ENCODE peak calls at places on chromosome 19, in eight cellular contexts. One of them, this sample, is unnamed.

GRCh38 chr19:41351339-41352245 is 2.1 kb downstream of the TGFB1 start:
- DNase-seq in ascending aorta: peak; percentile 84
- DNase-seq in skeletal muscle cell: no peak
- DNase-seq in IMR-90: peak; percentile 42
- DNase-seq in uterus: peak; percentile 66
- DNase-seq in brain microvascular endothelial cell: peak; percentile 28
- DNase-seq in foreskin fibroblast: peak; percentile 78
- DNase-seq in esophagus squamous epithelium: peak; percentile 39
- DNase-seq in this sample: no peak

GRCh38 chr19:610071-610800 is 20.6 kb downstream of the HCN2 start:
- DNase-seq in ascending aorta: no peak
- DNase-seq in skeletal muscle cell: no peak
- DNase-seq in IMR-90: no peak
- DNase-seq in uterus: no peak
- DNase-seq in brain microvascular endothelial cell: no peak
- DNase-seq in foreskin fibroblast: no peak
- DNase-seq in esophagus squamous epithelium: no peak
- DNase-seq in this sample: no peak

GRCh38 chr19:6732803-6733337 is 4.5 kb downstream of the GPR108 start:
- DNase-seq in ascending aorta: no peak
- DNase-seq in skeletal muscle cell: no peak
- DNase-seq in IMR-90: no peak
- DNase-seq in uterus: no peak
- DNase-seq in brain microvascular endothelial cell: no peak
- DNase-seq in foreskin fibroblast: no peak
- DNase-seq in esophagus squamous epithelium: no peak
- DNase-seq in this sample: no peak

GRCh38 chr19:40763963-40764362 is 11.4 kb upstream of the MIA start:
- DNase-seq in ascending aorta: no peak
- DNase-seq in skeletal muscle cell: no peak
- DNase-seq in IMR-90: no peak
- DNase-seq in uterus: no peak
- DNase-seq in brain microvascular endothelial cell: no peak
- DNase-seq in foreskin fibroblast: no peak
- DNase-seq in esophagus squamous epithelium: no peak
- DNase-seq in this sample: no peak

GRCh38 chr19:53538378-53539109 is 599 bp downstream of the ZNF331 start:
- DNase-seq in ascending aorta: no peak
- DNase-seq in skeletal muscle cell: no peak
- DNase-seq in IMR-90: no peak
- DNase-seq in uterus: no peak
- DNase-seq in brain microvascular endothelial cell: no peak
- DNase-seq in foreskin fibroblast: peak; percentile 20
- DNase-seq in esophagus squamous epithelium: no peak
- DNase-seq in this sample: no peak

GRCh38 chr19:5298502-5298901 is 42.1 kb downstream of the PTPRS start:
- DNase-seq in ascending aorta: no peak
- DNase-seq in skeletal muscle cell: no peak
- DNase-seq in IMR-90: no peak
- DNase-seq in uterus: no peak
- DNase-seq in brain microvascular endothelial cell: no peak
- DNase-seq in foreskin fibroblast: no peak
- DNase-seq in esophagus squamous epithelium: no peak
- DNase-seq in this sample: no peak

GRCh38 chr19:5536337-5536894 is 31.3 kb downstream of the TINCR start:
- DNase-seq in ascending aorta: no peak
- DNase-seq in skeletal muscle cell: no peak
- DNase-seq in IMR-90: peak; percentile 33
- DNase-seq in uterus: peak; percentile 20
- DNase-seq in brain microvascular endothelial cell: peak; percentile 25
- DNase-seq in foreskin fibroblast: peak; percentile 50
- DNase-seq in esophagus squamous epithelium: no peak
- DNase-seq in this sample: no peak

GRCh38 chr19:16851031-16851712 is 22.0 kb downstream of the SIN3B start:
- DNase-seq in ascending aorta: no peak
- DNase-seq in skeletal muscle cell: no peak
- DNase-seq in IMR-90: peak; percentile 77
- DNase-seq in uterus: no peak
- DNase-seq in brain microvascular endothelial cell: peak; percentile 49
- DNase-seq in foreskin fibroblast: peak; percentile 49
- DNase-seq in esophagus squamous epithelium: no peak
- DNase-seq in this sample: peak; percentile 18

GRCh38 chr19:33409906-33410685 is 36.6 kb downstream of the CEBPG start:
- DNase-seq in ascending aorta: no peak
- DNase-seq in skeletal muscle cell: no peak
- DNase-seq in IMR-90: no peak
- DNase-seq in uterus: no peak
- DNase-seq in brain microvascular endothelial cell: no peak
- DNase-seq in foreskin fibroblast: no peak
- DNase-seq in esophagus squamous epithelium: no peak
- DNase-seq in this sample: no peak

GRCh38 chr19:33214621-33215020 is 11.0 kb downstream of the SLC7A10 start:
- DNase-seq in ascending aorta: no peak
- DNase-seq in skeletal muscle cell: no peak
- DNase-seq in IMR-90: peak; percentile 35
- DNase-seq in uterus: no peak
- DNase-seq in brain microvascular endothelial cell: peak; percentile 24
- DNase-seq in foreskin fibroblast: peak; percentile 43
- DNase-seq in esophagus squamous epithelium: no peak
- DNase-seq in this sample: no peak

GRCh38 chr19:3784607-3785463 is 1.3 kb downstream of the MATK start:
- DNase-seq in ascending aorta: no peak
- DNase-seq in skeletal muscle cell: no peak
- DNase-seq in IMR-90: no peak
- DNase-seq in uterus: no peak
- DNase-seq in brain microvascular endothelial cell: no peak
- DNase-seq in foreskin fibroblast: peak; percentile 26
- DNase-seq in esophagus squamous epithelium: no peak
- DNase-seq in this sample: no peak
- H3K4me3 ChIP-seq in ascending aorta: no peak overlapping the region
- H3K4me3 ChIP-seq in skeletal muscle cell: no peak overlapping the region
- H3K4me3 ChIP-seq in IMR-90: no peak overlapping the region
- H3K4me3 ChIP-seq in uterus: no peak overlapping the region
- H3K4me3 ChIP-seq in brain microvascular endothelial cell: no peak overlapping the region
- H3K4me3 ChIP-seq in foreskin fibroblast: no peak overlapping the region
- H3K4me3 ChIP-seq in esophagus squamous epithelium: peak overlapping the region; percentile 54
- H3K4me3 ChIP-seq in this sample: no peak overlapping the region

DNA sequence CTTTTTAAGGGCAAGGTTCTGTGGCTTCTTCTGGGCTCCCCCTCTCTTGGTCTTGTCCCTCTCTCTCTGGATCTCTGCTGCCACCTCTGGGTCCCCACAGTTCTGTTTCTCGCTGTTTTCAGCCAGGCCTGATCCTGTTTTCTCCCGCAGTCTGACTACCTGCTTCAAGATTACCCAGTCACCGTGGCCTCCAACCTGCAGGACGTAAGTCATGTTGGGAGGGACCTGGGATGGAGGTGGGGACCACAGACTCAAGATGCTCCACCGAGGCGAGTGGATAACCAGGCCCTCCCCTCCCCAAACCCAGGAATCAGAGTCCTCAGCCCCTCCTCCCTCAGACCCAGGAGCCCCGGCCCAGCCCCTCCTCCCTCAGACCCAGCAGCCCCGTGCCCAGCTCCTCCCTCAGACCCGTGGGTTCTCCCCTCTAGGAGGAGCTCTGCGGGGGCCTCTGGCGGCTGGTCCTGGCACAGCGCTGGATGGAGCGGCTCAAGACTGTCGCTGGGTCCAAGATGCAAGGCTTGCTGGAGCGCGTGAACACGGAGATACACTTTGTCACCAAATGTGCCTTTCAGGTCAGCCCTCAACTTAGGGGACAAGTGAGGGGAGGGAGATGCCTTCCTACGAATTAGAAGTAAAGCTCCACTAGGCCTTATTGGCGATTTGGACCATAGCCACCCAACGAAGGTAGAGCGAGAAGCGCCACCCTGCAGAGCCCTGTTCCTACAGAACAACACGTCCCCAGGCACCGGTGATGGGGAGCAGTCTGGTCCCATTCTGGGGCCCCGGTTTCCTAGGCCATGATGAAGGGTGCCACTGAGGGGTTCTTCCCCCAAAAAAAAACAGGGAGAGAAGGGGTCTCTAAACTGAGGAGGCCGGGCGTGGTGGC is 2.2 kb downstream of the FLT3LG start:
- DNase-seq in ascending aorta: no peak
- DNase-seq in skeletal muscle cell: no peak
- DNase-seq in IMR-90: no peak
- DNase-seq in uterus: no peak
- DNase-seq in brain microvascular endothelial cell: no peak
- DNase-seq in foreskin fibroblast: peak; percentile 57
- DNase-seq in esophagus squamous epithelium: no peak
- DNase-seq in this sample: no peak
- H3K4me3 ChIP-seq in ascending aorta: no peak overlapping the region
- H3K4me3 ChIP-seq in skeletal muscle cell: no peak overlapping the region
- H3K4me3 ChIP-seq in IMR-90: no peak overlapping the region
- H3K4me3 ChIP-seq in uterus: no peak overlapping the region
- H3K4me3 ChIP-seq in brain microvascular endothelial cell: no peak overlapping the region
- H3K4me3 ChIP-seq in foreskin fibroblast: no peak overlapping the region
- H3K4me3 ChIP-seq in esophagus squamous epithelium: peak overlapping the region; percentile 23
- H3K4me3 ChIP-seq in this sample: no peak overlapping the region

GRCh38 chr19:38082256-38083118 is 141.5 kb downstream of the DPF1 start:
- DNase-seq in ascending aorta: no peak
- DNase-seq in skeletal muscle cell: no peak
- DNase-seq in IMR-90: no peak
- DNase-seq in uterus: no peak
- DNase-seq in brain microvascular endothelial cell: no peak
- DNase-seq in foreskin fibroblast: no peak
- DNase-seq in esophagus squamous epithelium: no peak
- DNase-seq in this sample: no peak
- H3K4me3 ChIP-seq in ascending aorta: no peak overlapping the region
- H3K4me3 ChIP-seq in skeletal muscle cell: no peak overlapping the region
- H3K4me3 ChIP-seq in IMR-90: no peak overlapping the region
- H3K4me3 ChIP-seq in uterus: no peak overlapping the region
- H3K4me3 ChIP-seq in brain microvascular endothelial cell: no peak overlapping the region
- H3K4me3 ChIP-seq in foreskin fibroblast: no peak overlapping the region
- H3K4me3 ChIP-seq in esophagus squamous epithelium: no peak overlapping the region
- H3K4me3 ChIP-seq in this sample: no peak overlapping the region

DNA sequence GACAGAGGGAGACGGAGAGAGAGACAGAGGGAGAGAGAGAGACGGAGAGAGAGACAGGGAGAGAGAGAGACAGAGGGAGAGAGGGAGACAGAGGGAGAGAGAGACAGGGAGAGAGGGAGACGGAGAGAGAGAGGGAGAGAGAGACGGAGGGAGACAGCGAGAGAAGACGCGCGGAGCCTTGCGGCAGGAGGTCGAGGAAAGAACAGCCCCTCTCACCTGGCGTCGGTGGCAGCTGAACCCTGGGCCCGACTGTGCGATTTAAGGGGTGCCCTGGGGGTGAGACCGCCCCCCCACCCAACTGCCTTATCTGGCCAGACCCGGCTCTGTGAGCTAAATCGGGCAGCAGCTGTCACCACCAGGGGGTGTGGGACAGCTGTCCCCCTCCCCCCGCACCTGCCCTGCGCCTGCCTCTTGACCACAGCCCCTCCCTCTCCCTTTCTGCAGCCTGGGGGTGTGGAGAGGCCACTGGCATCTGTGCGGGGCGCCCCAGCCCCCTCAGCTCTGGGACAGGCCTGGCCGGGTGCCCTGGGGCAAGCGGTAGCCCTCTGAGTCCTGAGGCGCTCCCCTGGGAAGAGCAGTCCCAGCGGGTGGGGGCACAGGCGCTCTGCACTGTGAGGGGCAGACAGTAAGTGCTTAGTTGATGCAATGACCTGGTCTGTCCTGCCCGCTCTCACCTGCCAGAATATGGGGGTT is 10.8 kb downstream of the JOSD2 start:
- DNase-seq in ascending aorta: no peak
- DNase-seq in skeletal muscle cell: peak; percentile 38
- DNase-seq in IMR-90: no peak
- DNase-seq in uterus: peak; percentile 9
- DNase-seq in brain microvascular endothelial cell: no peak
- DNase-seq in foreskin fibroblast: no peak
- DNase-seq in esophagus squamous epithelium: no peak
- DNase-seq in this sample: no peak
- H3K4me3 ChIP-seq in ascending aorta: no peak overlapping the region
- H3K4me3 ChIP-seq in skeletal muscle cell: peak overlapping the region; percentile 36
- H3K4me3 ChIP-seq in IMR-90: no peak overlapping the region
- H3K4me3 ChIP-seq in uterus: no peak overlapping the region
- H3K4me3 ChIP-seq in brain microvascular endothelial cell: no peak overlapping the region
- H3K4me3 ChIP-seq in foreskin fibroblast: no peak overlapping the region
- H3K4me3 ChIP-seq in esophagus squamous epithelium: no peak overlapping the region
- H3K4me3 ChIP-seq in this sample: no peak overlapping the region

GRCh38 chr19:29188704-29189375 is 24.1 kb downstream of the UQCRFS1 start:
- DNase-seq in ascending aorta: no peak
- DNase-seq in skeletal muscle cell: no peak
- DNase-seq in IMR-90: peak; percentile 25
- DNase-seq in uterus: no peak
- DNase-seq in brain microvascular endothelial cell: no peak
- DNase-seq in foreskin fibroblast: peak; percentile 51
- DNase-seq in esophagus squamous epithelium: no peak
- DNase-seq in this sample: no peak

GRCh38 chr19:29191005-29191404 is 21.9 kb downstream of the UQCRFS1 start:
- DNase-seq in ascending aorta: no peak
- DNase-seq in skeletal muscle cell: no peak
- DNase-seq in IMR-90: no peak
- DNase-seq in uterus: no peak
- DNase-seq in brain microvascular endothelial cell: no peak
- DNase-seq in foreskin fibroblast: no peak
- DNase-seq in esophagus squamous epithelium: no peak
- DNase-seq in this sample: no peak

GRCh38 chr19:29193116-29193515 is 19.8 kb downstream of the UQCRFS1 start:
- DNase-seq in ascending aorta: no peak
- DNase-seq in skeletal muscle cell: no peak
- DNase-seq in IMR-90: no peak
- DNase-seq in uterus: no peak
- DNase-seq in brain microvascular endothelial cell: no peak
- DNase-seq in foreskin fibroblast: no peak
- DNase-seq in esophagus squamous epithelium: no peak
- DNase-seq in this sample: no peak

GRCh38 chr19:29188289-29188688 is 24.7 kb downstream of the UQCRFS1 start:
- DNase-seq in ascending aorta: no peak
- DNase-seq in skeletal muscle cell: no peak
- DNase-seq in IMR-90: no peak
- DNase-seq in uterus: no peak
- DNase-seq in brain microvascular endothelial cell: no peak
- DNase-seq in foreskin fibroblast: no peak
- DNase-seq in esophagus squamous epithelium: no peak
- DNase-seq in this sample: no peak
- H3K4me3 ChIP-seq in ascending aorta: no peak overlapping the region
- H3K4me3 ChIP-seq in skeletal muscle cell: no peak overlapping the region
- H3K4me3 ChIP-seq in IMR-90: no peak overlapping the region
- H3K4me3 ChIP-seq in uterus: no peak overlapping the region
- H3K4me3 ChIP-seq in brain microvascular endothelial cell: no peak overlapping the region
- H3K4me3 ChIP-seq in foreskin fibroblast: no peak overlapping the region
- H3K4me3 ChIP-seq in esophagus squamous epithelium: no peak overlapping the region
- H3K4me3 ChIP-seq in this sample: no peak overlapping the region